ENCODE peak calls at places on chromosome 19, in seven cellular contexts. H, E, Z, C, O, A and U are unnamed samples.

GRCh38 chr19:19123386-19123785 is 14.9 kb downstream of the TMEM161A start:
- DNase-seq in O (no peak), C (no peak), Z (no peak), H (no peak), E (no peak), A (no peak), U (no peak)

GRCh38 chr19:7224205-7224833 is 69.9 kb downstream of the INSR start:
- DNase-seq in E (no peak), C (no peak), Z (peak), A (no peak), H (no peak), O (peak), U (peak)

GRCh38 chr19:8505680-8506401 is 3.4 kb upstream of the PRAM1 start:
- DNase-seq in E (peak), A (peak), C (no peak), O (peak), Z (peak), H (peak), U (peak)

GRCh38 chr19:6521718-6522646 is 8.8 kb upstream of the TNFSF9 start:
- DNase-seq in A (no peak), Z (no peak), H (no peak), O (no peak), C (no peak), E (peak), U (peak)

GRCh38 chr19:18340237-18340989 is at the start of gene PGPEP1:
- DNase-seq in C (no peak), Z (peak), O (peak), A (no peak), E (peak), H (peak), U (peak)

GRCh38 chr19:2050991-2051770 is at the start of gene MKNK2:
- DNase-seq in A (peak), Z (peak), H (peak), C (no peak), O (peak), E (peak), U (peak)

GRCh38 chr19:3365447-3366103 is 808 bp upstream of the NFIC start:
- DNase-seq in H (peak), Z (peak), C (no peak), A (no peak), E (peak), O (peak), U (peak)

GRCh38 chr19:48928164-48929005 is 5.1 kb upstream of the DHDH start:
- DNase-seq in A (no peak), O (no peak), Z (no peak), E (no peak), H (no peak), C (no peak), U (peak)

GRCh38 chr19:46944918-46945628 is 74.6 kb upstream of the NPAS1 start:
- DNase-seq in Z (peak), O (peak), A (no peak), E (no peak), H (peak), C (no peak), U (peak)

GRCh38 chr19:3852614-3853254 is 16.1 kb downstream of the ZFR2 start:
- DNase-seq in Z (no peak), H (peak), E (peak), A (no peak), O (no peak), C (no peak), U (peak)

GRCh38 chr19:10612515-10613119 is 12.7 kb upstream of the SLC44A2 start:
- DNase-seq in A (no peak), O (peak), C (no peak), E (no peak), Z (peak), H (no peak), U (peak)

GRCh38 chr19:15769586-15769985 is 17.9 kb upstream of the OR10H5 start:
- DNase-seq in A (no peak), E (no peak), Z (no peak), C (no peak), O (no peak), H (no peak), U (no peak)

GRCh38 chr19:45477713-45478453 is 10.1 kb downstream of the FOSB start:
- DNase-seq in E (peak), Z (no peak), O (no peak), H (no peak), A (no peak), C (no peak), U (no peak)

GRCh38 chr19:18856385-18857126 is 24.8 kb downstream of the UPF1 start:
- DNase-seq in A (no peak), Z (no peak), E (peak), C (no peak), H (no peak), O (peak), U (peak)

GRCh38 chr19:12052057-12052570 is 647 bp downstream of the ZNF878 start:
- DNase-seq in E (peak), Z (peak), H (no peak), O (no peak), C (no peak), A (no peak), U (no peak)

GRCh38 chr19:6100284-6100915 is 9.9 kb downstream of the RFX2 start:
- DNase-seq in H (no peak), C (no peak), A (no peak), O (no peak), Z (no peak), E (no peak), U (no peak)

GRCh38 chr19:17035842-17036424 is 9.3 kb upstream of the CPAMD8 start:
- DNase-seq in E (peak), Z (no peak), O (no peak), H (no peak), C (no peak), A (no peak), U (no peak)